ENCODE peak calls at places on chromosomes 7 and 10, in five cellular contexts. Z, O, Y, J and R are unnamed samples.

GRCh38 chr10:27223964-27224363 is 16.6 kb downstream of the ACBD5 start:
- DNase-seq in Z (peak), O (peak), Y (no peak), J (no peak), R (peak)

GRCh38 chr10:88810196-88810961 is 7.8 kb downstream of the LIPM start:
- DNase-seq in Z (peak), O (peak), Y (peak), J (peak), R (peak)

GRCh38 chr7:30348083-30348560 is 63.7 kb downstream of the ZNRF2 start:
- DNase-seq in Z (peak), O (peak), Y (peak), J (peak), R (peak)

GRCh38 chr7:123979876-123980275 is 53.0 kb downstream of the TMEM229A start:
- DNase-seq in Z (peak), O (no peak), Y (no peak), J (no peak), R (peak)

GRCh38 chr10:15863733-15864132 is 3.4 kb upstream of the MINDY3 start:
- DNase-seq in Z (no peak), O (no peak), Y (no peak), J (no peak), R (no peak)

GRCh38 chr7:30163231-30163894 is 28.6 kb downstream of the MTURN start:
- DNase-seq in Z (no peak), O (peak), Y (no peak), J (no peak), R (no peak)

GRCh38 chr7:20577362-20578069 is 38.0 kb upstream of the ABCB5 start:
- DNase-seq in Z (no peak), O (no peak), Y (no peak), J (no peak), R (peak)

GRCh38 chr7:94449151-94449725 is 54.5 kb downstream of the COL1A2 start:
- DNase-seq in Z (peak), O (peak), Y (no peak), J (no peak), R (peak)

GRCh38 chr10:128178319-128178937 is 52.2 kb upstream of the MKI67 start:
- DNase-seq in Z (no peak), O (peak), Y (no peak), J (no peak), R (peak)

GRCh38 chr7:130367088-130367755 is 13.1 kb upstream of the CPA1 start:
- DNase-seq in Z (no peak), O (no peak), Y (no peak), J (no peak), R (no peak)

GRCh38 chr10:45602082-45602730 is 70.4 kb downstream of the ZFAND4 start:
- DNase-seq in Z (peak), O (peak), Y (no peak), J (no peak), R (peak)

GRCh38 chr10:12782537-12782936 is 219.0 kb downstream of the CCDC3 start:
- DNase-seq in Z (no peak), O (peak), Y (no peak), J (no peak), R (peak)

GRCh38 chr10:69845574-69846251 is 44.0 kb downstream of the COL13A1 start:
- DNase-seq in Z (peak), O (peak), Y (no peak), J (no peak), R (peak)

GRCh38 chr7:29332027-29332806 is 137.6 kb downstream of the CHN2 start:
- DNase-seq in Z (no peak), O (no peak), Y (no peak), J (no peak), R (no peak)

GRCh38 chr10:43138757-43139241 is 554 bp downstream of the CSGALNACT2 start:
- DNase-seq in Z (peak), O (peak), Y (no peak), J (no peak), R (peak)

GRCh38 chr10:2914741-2915140 is 152.6 kb upstream of the PFKP start:
- DNase-seq in Z (no peak), O (no peak), Y (no peak), J (no peak), R (no peak)

GRCh38 chr7:132738254-132738653 is 162.0 kb upstream of the PLXNA4 start:
- DNase-seq in Z (peak), O (peak), Y (peak), J (no peak), R (peak)

GRCh38 chr7:9488555-9488954 is 1055.1 kb downstream of the NXPH1 start:
- DNase-seq in Z (peak), O (peak), Y (peak), J (peak), R (peak)

GRCh38 chr10:86375204-86375603 is 8.6 kb upstream of the GRID1 start:
- DNase-seq in Z (no peak), O (no peak), Y (no peak), J (no peak), R (no peak)

GRCh38 chr7:41096921-41097320 is 606.0 kb downstream of the INHBA start:
- DNase-seq in Z (no peak), O (peak), Y (no peak), J (no peak), R (peak)

GRCh38 chr7:108368466-108368865 is 87.8 kb downstream of the NRCAM start:
- DNase-seq in Z (no peak), O (no peak), Y (peak), J (no peak), R (no peak)

GRCh38 chr10:17730667-17731066 is 21.3 kb upstream of the TMEM236 start:
- DNase-seq in Z (no peak), O (no peak), Y (no peak), J (no peak), R (no peak)

GRCh38 chr10:116417821-116418220 is 9.8 kb upstream of the PNLIPRP3 start:
- DNase-seq in Z (no peak), O (peak), Y (no peak), J (no peak), R (no peak)

GRCh38 chr7:149196151-149196704 is 882 bp downstream of the ZNF282 start:
- DNase-seq in Z (no peak), O (peak), Y (no peak), J (no peak), R (peak)

GRCh38 chr7:146892151-146892550 is 775.5 kb downstream of the CNTNAP2 start:
- DNase-seq in Z (no peak), O (no peak), Y (no peak), J (no peak), R (no peak)

GRCh38 chr7:54846272-54846671 is 87.3 kb upstream of the SEC61G start:
- DNase-seq in Z (no peak), O (peak), Y (no peak), J (no peak), R (no peak)

GRCh38 chr10:6058677-6059475 is 3.3 kb downstream of the IL2RA start:
- DNase-seq in Z (no peak), O (no peak), Y (no peak), J (no peak), R (no peak)

GRCh38 chr7:94401411-94401810 is 6.7 kb downstream of the COL1A2 start:
- DNase-seq in Z (no peak), O (no peak), Y (no peak), J (no peak), R (no peak)

GRCh38 chr7:115293628-115294236 is 371.8 kb downstream of the MDFIC start:
- DNase-seq in Z (peak), O (peak), Y (no peak), J (no peak), R (no peak)

GRCh38 chr10:110101464-110102144 is 93.8 kb downstream of the ADD3 start:
- DNase-seq in Z (peak), O (no peak), Y (no peak), J (no peak), R (no peak)

GRCh38 chr10:106474891-106475290 is 689.6 kb downstream of the SORCS1 start:
- DNase-seq in Z (no peak), O (peak), Y (no peak), J (no peak), R (no peak)

GRCh38 chr7:31948041-31948440 is 122.2 kb downstream of the PDE1C start:
- DNase-seq in Z (peak), O (peak), Y (peak), J (no peak), R (peak)

GRCh38 chr10:132096223-132096622 is 30.5 kb downstream of the JAKMIP3 start:
- DNase-seq in Z (peak), O (peak), Y (no peak), J (no peak), R (peak)

GRCh38 chr7:142889825-142890224 is 4.3 kb upstream of the TRPV6 start:
- DNase-seq in Z (no peak), O (no peak), Y (no peak), J (no peak), R (no peak)

GRCh38 chr7:29955075-29955792 is 34.4 kb downstream of the SCRN1 start:
- DNase-seq in Z (no peak), O (no peak), Y (no peak), J (no peak), R (no peak)

GRCh38 chr10:86659161-86659691 is 4.9 kb downstream of the OPN4 start:
- DNase-seq in Z (no peak), O (no peak), Y (no peak), J (no peak), R (no peak)

GRCh38 chr7:95011156-95011928 is 103.9 kb downstream of the PPP1R9A start:
- DNase-seq in Z (peak), O (peak), Y (no peak), J (no peak), R (peak)